ENCODE peak calls at places on chromosomes 2 and 18, in six cellular contexts. M is AG09319, T is hepatocyte, K is HFF-Myc, C is coronary artery, D is nephron progenitor cell. Q is an unnamed sample.

GRCh38 chr2:29014811-29015414 is 33.8 kb downstream of the TOGARAM2 start:
- DNase-seq in M (no peak), T (no peak), C (no peak), K (no peak), D (no peak), Q (no peak)

GRCh38 chr2:219017166-219017931 is 24.0 kb downstream of the CFAP65 start:
- DNase-seq in C (no peak), M (no peak), K (no peak), T (no peak), D (no peak), Q (no peak)

GRCh38 chr2:84840306-84840705 is 40.6 kb downstream of the TRABD2A start:
- DNase-seq in D (no peak), K (no peak), M (no peak), T (no peak), C (no peak), Q (no peak)

GRCh38 chr2:46101557-46102220 is 195.5 kb upstream of the EPAS1 start:
- DNase-seq in C (no peak), M (no peak), T (no peak), K (no peak), D (no peak), Q (no peak)

GRCh38 chr2:213149949-213150314 is 1.5 kb downstream of the IKZF2 start:
- DNase-seq in K (no peak), M (no peak), D (no peak), C (no peak), T (no peak), Q (no peak)

GRCh38 chr18:77206676-77207370 is 42.8 kb upstream of the GALR1 start:
- DNase-seq in D (no peak), M (no peak), T (no peak), K (no peak), C (no peak), Q (no peak)

GRCh38 chr2:226048625-226049024 is 649.1 kb downstream of the NYAP2 start:
- DNase-seq in C (no peak), D (peak), T (peak), M (peak), K (peak), Q (no peak)

GRCh38 chr18:43563780-43564179 is 286.5 kb upstream of the SYT4 start:
- DNase-seq in T (peak), D (peak), C (no peak), M (no peak), K (no peak), Q (no peak)

GRCh38 chr2:130289780-130290179 is 52.9 kb upstream of the IMP4 start:
- DNase-seq in T (no peak), D (no peak), C (no peak), M (no peak), K (no peak), Q (no peak)

GRCh38 chr2:86195055-86195807 is at the start of gene IMMT:
- DNase-seq in T (peak), C (peak), D (peak), K (peak), M (peak), Q (peak)

GRCh38 chr2:113000436-113000835 is 4.8 kb upstream of the IL36A start:
- DNase-seq in D (no peak), C (no peak), K (no peak), T (no peak), M (no peak), Q (no peak)

GRCh38 chr2:219496247-219496646 is 2.4 kb upstream of the GMPPA start:
- DNase-seq in K (no peak), T (no peak), D (no peak), M (no peak), C (no peak), Q (no peak)

GRCh38 chr2:156405586-156405985 is 30.6 kb upstream of the GPD2 start:
- DNase-seq in K (no peak), T (peak), D (no peak), C (no peak), M (no peak), Q (no peak)

GRCh38 chr18:76219023-76219422 is 276.0 kb downstream of the ZNF516 start:
- DNase-seq in D (no peak), C (no peak), K (no peak), T (no peak), M (no peak), Q (no peak)

GRCh38 chr2:177164131-177164530 is 48.5 kb upstream of the HNRNPA3 start:
- DNase-seq in D (no peak), T (no peak), K (no peak), C (no peak), M (no peak), Q (no peak)

GRCh38 chr2:177165731-177166711 is 46.6 kb upstream of the HNRNPA3 start:
- DNase-seq in T (peak), K (no peak), C (no peak), D (no peak), M (no peak), Q (no peak)

GRCh38 chr2:177164584-177165052 is 48.0 kb upstream of the HNRNPA3 start:
- DNase-seq in T (peak), K (no peak), C (peak), M (peak), D (peak), Q (peak)

GRCh38 chr2:177165103-177165583 is 47.5 kb upstream of the HNRNPA3 start:
- DNase-seq in M (no peak), T (peak), D (no peak), K (no peak), C (no peak), Q (no peak)

DNA sequence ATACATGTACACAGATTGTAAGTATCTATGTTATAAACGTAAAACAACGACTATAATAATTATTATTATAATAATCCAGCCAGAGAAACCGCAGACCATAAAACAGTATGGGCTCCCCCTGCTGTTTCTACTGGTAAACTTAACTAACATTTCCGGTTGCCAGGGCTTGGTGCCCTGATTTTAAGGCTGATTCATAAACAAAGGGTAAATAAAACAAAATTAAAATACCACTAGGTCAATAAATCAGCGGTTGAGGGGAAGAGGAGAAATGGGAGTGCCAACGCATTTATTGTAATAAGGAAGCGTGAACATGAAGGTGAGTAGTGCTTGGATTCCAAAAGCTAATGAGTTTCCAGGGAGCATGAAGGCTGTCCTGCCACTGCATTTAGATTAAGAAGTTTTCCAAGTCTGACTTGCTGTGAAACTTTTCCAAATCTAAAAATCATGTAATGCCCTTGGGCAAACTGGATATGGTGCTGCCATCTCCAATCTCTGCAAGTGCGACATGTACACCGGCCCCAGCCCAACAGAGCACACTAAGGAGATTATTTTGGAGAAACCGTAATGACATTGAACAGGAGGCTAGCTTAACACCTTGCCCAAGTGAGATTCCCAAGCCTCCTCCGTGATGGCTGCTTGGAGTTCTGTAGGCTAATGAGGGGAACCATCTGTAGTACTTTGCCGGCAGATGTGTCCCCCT is 50.7 kb upstream of the HNRNPA3 start:
- DNase-seq in C (no peak), D (no peak), T (peak), K (no peak), M (no peak), Q (no peak)
- TF ChIP-seq CTCF in C (no peak), D (peak), T (peak), K (peak), M (peak), Q (peak)

DNA sequence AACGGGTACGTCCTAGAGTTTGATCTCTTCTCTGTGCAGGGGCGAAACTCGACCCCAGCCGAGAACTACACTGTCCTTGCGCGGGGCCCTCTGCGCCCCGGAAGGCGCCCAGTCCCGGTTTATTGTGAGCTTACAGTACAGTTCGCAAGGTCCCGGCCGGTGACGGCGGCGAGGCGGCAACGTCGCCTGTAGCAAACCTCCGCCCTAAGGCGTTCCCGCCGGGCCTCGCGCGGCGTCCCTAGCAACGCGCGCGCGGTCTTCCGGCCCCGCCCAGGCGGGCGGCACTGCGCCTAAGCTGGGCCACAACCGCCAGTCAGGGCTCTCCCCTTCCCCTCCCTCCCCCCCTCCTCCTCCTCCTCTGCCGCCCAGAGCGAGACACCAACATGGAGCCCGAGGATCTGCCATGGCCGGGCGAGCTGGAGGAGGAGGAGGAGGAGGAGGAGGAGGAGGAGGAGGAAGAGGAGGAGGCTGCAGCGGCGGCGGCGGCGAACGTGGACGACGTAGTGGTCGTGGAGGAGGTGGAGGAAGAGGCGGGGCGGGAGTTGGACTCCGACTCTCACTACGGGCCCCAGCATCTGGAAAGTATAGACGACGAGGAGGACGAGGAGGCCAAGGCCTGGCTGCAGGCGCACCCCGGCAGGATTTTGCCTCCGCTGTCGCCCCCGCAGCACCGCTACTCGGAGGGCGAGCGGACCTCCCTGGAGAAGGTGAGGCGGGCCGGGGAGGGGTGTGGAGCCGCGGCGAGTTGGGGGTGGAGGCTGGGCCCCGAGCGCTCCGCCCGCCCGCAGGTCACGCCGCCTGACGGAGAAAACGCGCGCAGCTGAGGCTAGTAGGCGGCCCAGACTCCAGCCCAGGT is at the start of gene ALMS1:
- DNase-seq in M (peak), C (peak), D (peak), K (peak), T (peak), Q (peak)
- TF ChIP-seq CTCF in M (peak), C (no peak), D (no peak), K (no peak), T (peak), Q (peak)

DNA sequence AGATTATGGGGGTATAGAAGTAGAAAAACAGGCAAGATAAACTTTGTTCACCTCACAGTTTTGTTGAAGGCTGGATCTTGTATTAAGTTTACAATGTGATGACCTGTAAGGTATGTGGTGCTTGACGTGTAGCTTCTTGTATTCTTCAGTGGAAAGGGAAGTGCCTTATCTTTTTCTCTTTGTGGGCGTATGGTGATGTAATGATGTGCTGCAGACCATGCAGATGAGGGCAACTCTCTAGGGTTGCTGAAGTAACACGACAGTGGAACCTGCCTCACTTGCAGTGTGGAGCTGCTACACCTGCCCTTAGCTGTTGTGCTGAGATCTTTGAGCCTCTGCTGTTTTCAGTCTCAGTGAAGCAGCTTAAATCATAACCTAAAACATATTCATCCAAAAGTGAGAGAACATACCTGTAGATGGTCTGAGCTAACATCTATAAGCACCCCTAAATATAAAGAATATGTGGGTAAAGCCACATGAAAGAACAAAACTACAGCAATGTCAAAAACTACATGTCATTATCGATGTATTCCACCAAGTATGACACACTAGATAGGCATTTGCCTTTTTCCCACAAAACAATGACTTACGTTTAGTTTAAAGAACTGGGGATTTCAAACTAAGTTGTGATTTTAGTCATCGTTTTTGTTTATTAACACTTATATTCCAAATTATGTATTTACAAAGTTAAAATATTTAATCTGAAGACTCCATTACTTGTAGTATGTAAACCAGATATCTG is 1144.1 kb downstream of the CNTNAP5 start:
- DNase-seq in M (no peak), D (no peak), C (no peak), K (no peak), T (no peak), Q (no peak)
- TF ChIP-seq CTCF in M (no peak), D (no peak), C (no peak), K (no peak), T (no peak), Q (no peak)

DNA sequence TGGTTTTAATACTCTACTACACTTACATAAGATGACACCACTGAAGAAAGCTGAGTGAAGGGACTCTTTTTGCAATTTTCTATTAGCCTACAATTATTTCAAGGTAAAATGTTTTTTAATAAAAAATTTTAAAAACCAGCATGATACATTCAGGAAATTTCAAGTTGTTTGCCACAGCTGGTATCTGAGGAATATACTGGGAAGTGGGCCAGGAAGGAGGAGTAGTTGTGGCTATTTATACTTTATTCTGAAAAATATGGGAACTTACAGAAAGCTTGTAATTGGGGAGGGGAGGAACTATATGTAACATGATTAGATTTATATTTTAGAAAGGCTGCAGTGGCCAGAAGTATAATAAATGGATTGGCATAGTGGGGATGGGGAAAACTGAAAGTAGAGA is 40.8 kb downstream of the WDR35 start:
- DNase-seq in T (no peak), K (peak), D (no peak), C (no peak), M (no peak), Q (no peak)
- TF ChIP-seq CTCF in T (no peak), K (no peak), D (no peak), C (no peak), M (no peak), Q (no peak)

GRCh38 chr2:177296047-177296446 is 31.5 kb upstream of the NFE2L2 start:
- DNase-seq in M (no peak), T (no peak), D (no peak), K (no peak), C (no peak), Q (no peak)
- TF ChIP-seq CTCF in M (peak), T (peak), D (no peak), K (peak), C (no peak), Q (peak)